ENCODE peak calls at places on chromosomes 1 and 21, in four cellular contexts. A, I, W and Y are unnamed samples.

GRCh38 chr1:66981679-66982078 is 56.9 kb downstream of the MIER1 start:
- DNase-seq in A (no peak), I (no peak), W (no peak), Y (no peak)

GRCh38 chr1:228465571-228466146 is 21.5 kb upstream of the RNF187 start:
- DNase-seq in A (no peak), I (no peak), W (no peak), Y (no peak)

GRCh38 chr1:93979718-93980319 is 70.6 kb upstream of the GCLM start:
- DNase-seq in A (no peak), I (no peak), W (peak), Y (no peak)

GRCh38 chr1:177571485-177572076 is 398.3 kb downstream of the SEC16B start:
- DNase-seq in A (no peak), I (no peak), W (peak), Y (no peak)

GRCh38 chr1:240732390-240732789 is 120.4 kb upstream of the GREM2 start:
- DNase-seq in A (no peak), I (peak), W (peak), Y (peak)

GRCh38 chr1:43822040-43822439 is 111.6 kb upstream of the ARTN start:
- DNase-seq in A (no peak), I (no peak), W (no peak), Y (no peak)

GRCh38 chr1:218336353-218336752 is 8.8 kb upstream of the TGFB2 start:
- DNase-seq in A (no peak), I (no peak), W (no peak), Y (no peak)

GRCh38 chr1:240591078-240591477 is 20.9 kb downstream of the GREM2 start:
- DNase-seq in A (no peak), I (no peak), W (no peak), Y (no peak)

GRCh38 chr1:150420560-150421265 is 56.8 kb downstream of the RPRD2 start:
- DNase-seq in A (no peak), I (no peak), W (no peak), Y (no peak)

GRCh38 chr1:244231193-244231571 is 180.1 kb downstream of the ZBTB18 start:
- DNase-seq in A (no peak), I (no peak), W (no peak), Y (no peak)

GRCh38 chr1:155794605-155795265 is 62.3 kb downstream of the GON4L start:
- DNase-seq in A (no peak), I (no peak), W (no peak), Y (no peak)

GRCh38 chr1:154943649-154944421 is 7.3 kb upstream of the PMVK start:
- DNase-seq in A (peak), I (peak), W (no peak), Y (peak)

GRCh38 chr1:43711524-43712386 is 4.4 kb downstream of the ST3GAL3 start:
- DNase-seq in A (no peak), I (no peak), W (no peak), Y (no peak)

GRCh38 chr1:244662604-244663003 is 9.7 kb downstream of the DESI2 start:
- DNase-seq in A (no peak), I (no peak), W (no peak), Y (no peak)

GRCh38 chr1:89176971-89177370 is 1.2 kb upstream of the GBP7 start:
- DNase-seq in A (no peak), I (no peak), W (no peak), Y (no peak)

GRCh38 chr1:22778408-22778807 is 67.8 kb downstream of the EPHB2 start:
- DNase-seq in A (no peak), I (no peak), W (no peak), Y (no peak)

GRCh38 chr1:206979379-206980043 is 9.3 kb upstream of the FCAMR start:
- DNase-seq in A (no peak), I (peak), W (peak), Y (peak)

GRCh38 chr1:234755449-234755863 is 145.5 kb upstream of the IRF2BP2 start:
- DNase-seq in A (no peak), I (no peak), W (no peak), Y (no peak)

GRCh38 chr21:17472167-17472566 is 40.7 kb upstream of the CXADR start:
- DNase-seq in A (no peak), I (no peak), W (no peak), Y (no peak)

GRCh38 chr1:161091093-161091492 is 1.7 kb upstream of the NECTIN4 start:
- DNase-seq in A (no peak), I (no peak), W (no peak), Y (no peak)

GRCh38 chr1:51899022-51899421 is 20.5 kb upstream of the NRDC start:
- DNase-seq in A (no peak), I (no peak), W (no peak), Y (no peak)
- TF ChIP-seq ELF4 in A (no peak), I (no peak), W (no peak), Y (no peak)

GRCh38 chr1:35454175-35454574 is 103.0 kb downstream of the KIAA0319L start:
- DNase-seq in A (no peak), I (no peak), W (no peak), Y (no peak)
- TF ChIP-seq ELF4 in A (no peak), I (no peak), W (no peak), Y (no peak)

DNA sequence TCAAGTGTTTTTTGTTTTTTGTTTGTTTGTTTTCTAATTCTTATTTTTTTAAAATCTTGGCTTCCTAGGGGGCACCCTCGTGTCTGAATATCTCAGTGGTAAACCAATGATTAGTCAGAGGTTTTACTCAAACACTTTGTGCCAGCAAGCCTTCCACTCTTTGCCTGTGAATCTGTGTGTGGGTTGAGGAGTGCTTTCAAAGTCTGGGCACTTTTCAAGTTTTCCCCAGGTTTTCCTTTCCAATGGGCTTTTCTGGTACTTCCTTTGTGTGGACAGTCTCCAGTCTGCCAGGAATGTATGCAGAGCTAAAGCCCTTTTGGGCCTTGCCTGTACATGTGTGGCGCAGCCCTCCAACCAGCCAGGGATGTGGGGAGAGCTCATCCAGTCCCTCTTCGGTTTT is 9.7 kb upstream of the PPIE start:
- DNase-seq in A (no peak), I (no peak), W (no peak), Y (no peak)
- TF ChIP-seq ELF4 in A (no peak), I (no peak), W (no peak), Y (no peak)

GRCh38 chr1:12629521-12629956 is 11.5 kb upstream of the DHRS3 start:
- DNase-seq in A (peak), I (no peak), W (no peak), Y (no peak)

GRCh38 chr1:12634156-12634555 is 9.7 kb upstream of the AADACL4 start:
- DNase-seq in A (no peak), I (no peak), W (no peak), Y (no peak)

GRCh38 chr1:12629974-12630760 is 12.2 kb upstream of the DHRS3 start:
- DNase-seq in A (no peak), I (no peak), W (no peak), Y (no peak)

GRCh38 chr1:12631571-12631970 is 12.3 kb upstream of the AADACL4 start:
- DNase-seq in A (no peak), I (no peak), W (no peak), Y (no peak)

GRCh38 chr1:12630946-12631540 is 12.8 kb upstream of the AADACL4 start:
- DNase-seq in A (no peak), I (no peak), W (no peak), Y (no peak)
- TF ChIP-seq ELF4 in A (no peak), I (no peak), W (no peak), Y (no peak)

DNA sequence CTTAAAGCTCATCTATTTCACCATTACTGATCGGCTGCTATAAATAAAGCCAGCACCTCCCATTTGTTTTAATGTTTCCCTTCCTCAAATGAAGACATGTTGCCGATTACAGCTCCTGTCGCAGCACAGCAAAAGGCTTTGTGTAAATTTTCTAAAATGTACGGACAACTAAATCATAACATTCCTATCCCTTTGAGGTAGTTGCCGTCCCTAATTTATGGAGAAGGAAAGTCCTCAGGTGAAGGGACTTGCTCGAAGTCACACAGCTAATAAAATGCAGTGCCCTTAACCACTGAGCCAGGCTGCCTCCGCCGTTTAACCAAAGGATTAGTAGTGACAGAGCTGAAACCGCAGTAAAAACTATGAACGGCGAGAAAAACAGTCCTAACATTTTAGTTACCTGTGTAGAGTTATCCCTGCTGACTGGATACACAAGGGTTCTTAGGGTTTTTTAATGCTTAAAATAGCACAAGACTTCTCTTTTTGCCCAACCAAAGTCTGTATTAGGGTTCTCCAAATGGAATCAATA is 871 bp downstream of the PINK1 start:
- DNase-seq in A (no peak), I (no peak), W (no peak), Y (no peak)
- TF ChIP-seq ELF4 in A (no peak), I (no peak), W (no peak), Y (no peak)

GRCh38 chr1:27522860-27523665 is 33.1 kb upstream of the WASF2 start:
- DNase-seq in A (peak), I (peak), W (peak), Y (no peak)
- TF ChIP-seq ELF4 in A (no peak), I (no peak), W (no peak), Y (no peak)

GRCh38 chr1:110339427-110340206 is 440 bp downstream of the RBM15 start:
- DNase-seq in A (peak), I (peak), W (peak), Y (no peak)
- TF ChIP-seq ELF4 in A (no peak), I (no peak), W (no peak), Y (peak)

GRCh38 chr1:230797376-230798186 is 50.4 kb downstream of the CAPN9 start:
- DNase-seq in A (peak), I (peak), W (peak), Y (peak)
- TF ChIP-seq ELF4 in A (no peak), I (no peak), W (no peak), Y (no peak)

DNA sequence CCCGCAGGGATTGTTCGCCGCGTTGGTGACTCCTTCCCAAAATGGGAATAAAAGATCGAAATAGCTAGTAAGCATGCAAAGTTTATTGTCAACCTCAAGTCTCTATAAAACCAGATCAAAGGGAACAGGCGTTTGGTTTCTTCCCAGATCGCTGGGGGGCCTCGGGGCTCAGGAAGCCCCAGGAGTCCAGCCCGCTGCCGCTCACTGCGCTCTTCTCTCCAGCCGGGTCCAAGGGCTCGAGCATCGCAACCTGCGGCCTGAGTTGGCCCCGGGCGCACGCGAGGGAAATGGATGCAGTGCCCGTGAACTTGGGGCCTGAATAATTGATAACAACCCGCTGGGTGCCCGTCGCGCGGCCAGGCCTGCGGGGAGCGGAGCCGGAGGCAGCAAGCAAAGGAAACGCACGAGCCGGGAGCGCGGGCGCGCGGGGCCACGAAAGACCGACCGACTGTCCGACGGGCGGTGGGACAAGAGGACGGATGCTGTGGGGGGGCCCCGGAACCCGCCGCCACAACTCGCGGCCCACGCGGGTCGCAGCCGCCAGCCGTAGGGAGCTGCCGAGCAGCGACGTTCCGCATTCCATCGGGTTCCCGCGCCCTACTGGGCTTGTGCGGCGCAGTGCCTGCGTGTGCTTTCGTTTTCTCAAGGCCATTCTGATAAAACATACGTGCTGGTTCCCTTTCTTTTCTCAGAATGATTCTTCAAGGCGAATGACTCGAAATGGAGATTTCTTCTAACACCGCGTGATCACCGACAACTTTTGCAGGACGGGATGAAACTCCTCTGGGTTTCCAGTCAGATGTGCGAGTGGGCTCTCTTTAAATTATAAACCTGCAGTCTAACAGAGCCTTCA is 14.0 kb upstream of the ALX3 start:
- DNase-seq in A (peak), I (no peak), W (no peak), Y (no peak)
- TF ChIP-seq ELF4 in A (no peak), I (no peak), W (no peak), Y (no peak)

GRCh38 chr1:215554865-215555264 is 12.2 kb upstream of the KCTD3 start:
- DNase-seq in A (no peak), I (no peak), W (no peak), Y (no peak)
- TF ChIP-seq ELF4 in A (no peak), I (no peak), W (no peak), Y (no peak)